ENCODE peak calls at places on chromosome 9, in nine cellular contexts. X is neural progenitor cell, N is H9, Q is OCI-LY7, K is mammary epithelial cell, T is SK-N-SH, I is HepG2, S is DND-41, V is GM23248. P is an unnamed sample. For H3K4me1, the result is how much of the 10 kb centered on the place peaks cover.

GRCh38 chr9:115980502-115980901 is 173.1 kb upstream of the PAPPA start:
- DNase-seq in X (no peak), N (no peak), Q (no peak), K (no peak), T (no peak), I (no peak), S (no peak), V (no peak), P (no peak)

GRCh38 chr9:129242971-129243561 is 65.0 kb upstream of the IER5L start:
- DNase-seq in X (no peak), N (no peak), Q (no peak), K (no peak), T (no peak), I (no peak), S (no peak), V (peak), P (peak)

GRCh38 chr9:4515958-4516375 is 25.7 kb downstream of the SLC1A1 start:
- DNase-seq in X (no peak), N (no peak), Q (no peak), K (no peak), T (no peak), I (no peak), S (no peak), V (peak), P (peak)

GRCh38 chr9:90322296-90322695 is 320.3 kb downstream of the DIRAS2 start:
- DNase-seq in X (no peak), N (no peak), Q (no peak), K (no peak), T (no peak), I (no peak), S (no peak), V (no peak), P (peak)

GRCh38 chr9:20670395-20670794 is 13.7 kb upstream of the FOCAD start:
- DNase-seq in X (no peak), N (no peak), Q (no peak), K (no peak), T (no peak), I (no peak), S (no peak), V (no peak), P (no peak)

GRCh38 chr9:121566401-121567141 is 66.9 kb upstream of the GGTA1 start:
- DNase-seq in X (no peak), N (no peak), Q (no peak), K (peak), T (peak), I (no peak), S (no peak), V (peak), P (peak)

GRCh38 chr9:133387680-133388079 is 11.5 kb downstream of the STKLD1 start:
- DNase-seq in X (no peak), N (no peak), Q (no peak), K (peak), T (no peak), I (peak), S (no peak), V (no peak), P (no peak)

GRCh38 chr9:134455951-134456739 is 129.9 kb downstream of the RXRA start:
- DNase-seq in X (no peak), N (no peak), Q (no peak), K (peak), T (peak), I (no peak), S (peak), V (peak), P (peak)

GRCh38 chr9:129052592-129052991 is 16.2 kb downstream of the MIGA2 start:
- DNase-seq in X (no peak), N (no peak), Q (no peak), K (peak), T (no peak), I (no peak), S (no peak), V (no peak), P (no peak)

GRCh38 chr9:120904999-120905793 is 21.4 kb downstream of the TRAF1 start:
- DNase-seq in X (no peak), N (no peak), Q (peak), K (no peak), T (no peak), I (no peak), S (no peak), V (no peak), P (no peak)

GRCh38 chr9:96025995-96026572 is 150.6 kb downstream of the ERCC6L2 start:
- DNase-seq in X (peak), N (peak), Q (no peak), K (no peak), T (peak), I (no peak), S (no peak), V (no peak), P (no peak)

GRCh38 chr9:123353984-123354591 is 1.9 kb upstream of the CRB2 start:
- DNase-seq in X (peak), N (peak), Q (peak), K (peak), T (peak), I (peak), S (peak), V (peak), P (peak)

GRCh38 chr9:99513441-99514112 is 291.5 kb downstream of the SEC61B start:
- DNase-seq in X (no peak), N (no peak), Q (peak), K (no peak), T (no peak), I (no peak), S (no peak), V (no peak), P (no peak)

GRCh38 chr9:68898781-68899439 is 115.0 kb downstream of the PRKACG start:
- DNase-seq in X (no peak), N (no peak), Q (peak), K (no peak), T (no peak), I (no peak), S (no peak), V (no peak), P (no peak)

GRCh38 chr9:128104171-128104618 is 23.3 kb downstream of the PTGES2 start:
- DNase-seq in X (no peak), N (no peak), Q (no peak), K (no peak), T (no peak), I (peak), S (peak), V (no peak), P (no peak)

GRCh38 chr9:91883503-91883902 is 66.5 kb downstream of the ROR2 start:
- DNase-seq in X (no peak), N (no peak), Q (no peak), K (no peak), T (no peak), I (no peak), S (no peak), V (no peak), P (no peak)

GRCh38 chr9:131476777-131477345 is 25.9 kb upstream of the POMT1 start:
- DNase-seq in X (no peak), N (no peak), Q (no peak), K (no peak), T (no peak), I (no peak), S (no peak), V (no peak), P (no peak)

GRCh38 chr9:124855944-124856773 is 2.9 kb downstream of the WDR38 start:
- DNase-seq in X (peak), N (peak), Q (peak), K (peak), T (peak), I (peak), S (peak), V (peak), P (peak)

GRCh38 chr9:109014267-109015025 is 1.1 kb upstream of the CTNNAL1 start:
- DNase-seq in X (peak), N (no peak), Q (no peak), K (peak), T (no peak), I (no peak), S (no peak), V (peak), P (peak)

GRCh38 chr9:116288658-116289057 is 135.1 kb downstream of the PAPPA start:
- DNase-seq in X (no peak), N (no peak), Q (no peak), K (peak), T (no peak), I (no peak), S (no peak), V (peak), P (peak)

GRCh38 chr9:110114888-110115259 is 93.1 kb downstream of the C9orf152 start:
- DNase-seq in X (no peak), N (no peak), Q (no peak), K (no peak), T (no peak), I (no peak), S (no peak), V (no peak), P (peak)

GRCh38 chr9:89036862-89037261 is 45.6 kb downstream of the S1PR3 start:
- DNase-seq in X (no peak), N (no peak), Q (no peak), K (no peak), T (no peak), I (no peak), S (no peak), V (no peak), P (no peak)

GRCh38 chr9:77943053-77943452 is 88.6 kb downstream of the GNAQ start:
- DNase-seq in X (no peak), N (no peak), Q (no peak), K (no peak), T (no peak), I (no peak), S (no peak), V (peak), P (no peak)

GRCh38 chr9:4297795-4298254 is 2.0 kb downstream of the GLIS3 start:
- DNase-seq in X (peak), N (peak), Q (no peak), K (peak), T (peak), I (peak), S (peak), V (peak), P (peak)

GRCh38 chr9:133772581-133772980 is 34.4 kb upstream of the SARDH start:
- DNase-seq in X (no peak), N (no peak), Q (no peak), K (no peak), T (no peak), I (no peak), S (no peak), V (no peak), P (no peak)

GRCh38 chr9:111350556-111350955 is 20.5 kb upstream of the OR2K2 start:
- DNase-seq in X (no peak), N (no peak), Q (no peak), K (no peak), T (no peak), I (no peak), S (no peak), V (no peak), P (peak)

GRCh38 chr9:130756037-130756436 is 62.5 kb downstream of the EXOSC2 start:
- DNase-seq in X (no peak), N (no peak), Q (no peak), K (no peak), T (no peak), I (no peak), S (no peak), V (no peak), P (no peak)

GRCh38 chr9:111691686-111692329 is 30.4 kb downstream of the GNG10 start:
- DNase-seq in X (no peak), N (no peak), Q (peak), K (peak), T (peak), I (peak), S (no peak), V (peak), P (peak)

GRCh38 chr9:135035781-135036760 is 51.4 kb upstream of the OLFM1 start:
- DNase-seq in X (no peak), N (peak), Q (no peak), K (no peak), T (no peak), I (no peak), S (no peak), V (no peak), P (no peak)

GRCh38 chr9:7237473-7238243 is 479.9 kb downstream of the KDM4C start:
- DNase-seq in X (no peak), N (no peak), Q (no peak), K (no peak), T (no peak), I (no peak), S (no peak), V (peak), P (peak)

GRCh38 chr9:15856591-15856990 is 303.7 kb downstream of the CCDC171 start:
- DNase-seq in X (no peak), N (no peak), Q (no peak), K (peak), T (no peak), I (no peak), S (no peak), V (peak), P (peak)

GRCh38 chr9:135079676-135080075 is 7.8 kb upstream of the OLFM1 start:
- DNase-seq in X (no peak), N (peak), Q (no peak), K (no peak), T (no peak), I (no peak), S (no peak), V (no peak), P (no peak)

GRCh38 chr9:129582865-129583264 is 38.0 kb downstream of the C9orf50 start:
- DNase-seq in X (no peak), N (no peak), Q (no peak), K (no peak), T (no peak), I (no peak), S (no peak), V (no peak), P (no peak)

GRCh38 chr9:8486095-8486494 is 686.5 kb upstream of the DMAC1 start:
- DNase-seq in X (peak), N (peak), Q (no peak), K (no peak), T (peak), I (no peak), S (peak), V (no peak), P (peak)

GRCh38 chr9:112078432-112078831 is 96.7 kb downstream of the SUSD1 start:
- DNase-seq in X (no peak), N (no peak), Q (peak), K (no peak), T (no peak), I (no peak), S (no peak), V (no peak), P (no peak)

GRCh38 chr9:101582593-101582992 is 12.2 kb downstream of the PPP3R2 start:
- DNase-seq in X (no peak), N (no peak), Q (no peak), K (peak), T (no peak), I (no peak), S (no peak), V (peak), P (peak)

GRCh38 chr9:114303571-114303970 is 19.3 kb upstream of the ORM1 start:
- DNase-seq in X (no peak), N (no peak), Q (no peak), K (no peak), T (no peak), I (no peak), S (no peak), V (no peak), P (no peak)

GRCh38 chr9:81490605-81491331 is 198.6 kb downstream of the TLE1 start:
- DNase-seq in X (no peak), N (no peak), Q (no peak), K (peak), T (no peak), I (no peak), S (no peak), V (peak), P (peak)

DNA sequence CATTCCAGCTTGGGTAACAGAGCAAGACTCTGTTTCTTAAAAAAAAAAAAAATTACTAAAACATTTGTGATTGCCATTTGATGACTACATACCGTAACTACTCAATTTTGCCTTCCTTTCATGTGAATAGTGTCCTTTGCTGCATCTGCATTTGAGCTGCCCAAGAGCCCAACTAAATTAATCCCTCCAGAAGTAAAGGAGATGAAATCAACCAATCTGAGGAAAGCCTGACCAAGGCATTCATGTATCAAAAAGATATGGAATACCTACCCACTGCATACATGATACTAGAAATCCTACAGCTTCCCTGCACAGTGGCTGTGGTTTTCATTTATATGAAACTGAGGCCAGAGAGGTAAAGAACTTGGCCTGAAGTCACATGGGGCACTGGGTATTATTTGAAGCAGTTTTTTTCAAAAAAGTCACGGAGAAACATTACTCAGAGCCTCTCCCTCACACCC is 177.5 kb downstream of the AOPEP start:
- DNase-seq in X (no peak), N (no peak), Q (no peak), K (no peak), T (no peak), I (no peak), S (no peak), V (peak), P (no peak)
- H2AFZ ChIP-seq in X (no peak), N (no peak), Q (no peak), K (no peak), T (no peak), I (no peak), S (no peak), V (no peak), P (no peak)

GRCh38 chr9:79572891-79573696 is 1.3 kb downstream of the TLE4 start:
- DNase-seq in X (peak), N (peak), Q (peak), K (peak), T (peak), I (no peak), S (peak), V (peak), P (no peak)

GRCh38 chr9:79575560-79575959 is 3.8 kb downstream of the TLE4 start:
- DNase-seq in X (peak), N (no peak), Q (no peak), K (no peak), T (no peak), I (no peak), S (no peak), V (peak), P (no peak)

GRCh38 chr9:79574166-79574565 is 2.4 kb downstream of the TLE4 start:
- DNase-seq in X (no peak), N (no peak), Q (no peak), K (no peak), T (no peak), I (no peak), S (no peak), V (peak), P (no peak)

GRCh38 chr9:79573697-79573976 is 1.9 kb downstream of the TLE4 start:
- DNase-seq in X (no peak), N (no peak), Q (no peak), K (peak), T (no peak), I (no peak), S (no peak), V (no peak), P (peak)

GRCh38 chr9:79574716-79575242 is 3.0 kb downstream of the TLE4 start:
- DNase-seq in X (no peak), N (no peak), Q (no peak), K (no peak), T (no peak), I (no peak), S (no peak), V (peak), P (peak)
- H3K4me1 ChIP-seq in X (under half), N (under half), Q (under half), K (under half), T (under half), I (under half), S (under half), V (under half), P (under half)

GRCh38 chr9:22098636-22099332 is 89.7 kb upstream of the CDKN2B start:
- DNase-seq in X (no peak), N (no peak), Q (no peak), K (peak), T (no peak), I (no peak), S (no peak), V (no peak), P (peak)

GRCh38 chr9:22100626-22101025 is 91.5 kb upstream of the CDKN2B start:
- DNase-seq in X (peak), N (no peak), Q (peak), K (no peak), T (no peak), I (no peak), S (no peak), V (no peak), P (no peak)

GRCh38 chr9:22103650-22104575 is 94.8 kb upstream of the CDKN2B start:
- DNase-seq in X (no peak), N (no peak), Q (no peak), K (peak), T (no peak), I (no peak), S (no peak), V (peak), P (peak)

GRCh38 chr9:22105005-22105722 is 96.1 kb upstream of the CDKN2B start:
- DNase-seq in X (no peak), N (no peak), Q (peak), K (no peak), T (no peak), I (no peak), S (no peak), V (no peak), P (no peak)

DNA sequence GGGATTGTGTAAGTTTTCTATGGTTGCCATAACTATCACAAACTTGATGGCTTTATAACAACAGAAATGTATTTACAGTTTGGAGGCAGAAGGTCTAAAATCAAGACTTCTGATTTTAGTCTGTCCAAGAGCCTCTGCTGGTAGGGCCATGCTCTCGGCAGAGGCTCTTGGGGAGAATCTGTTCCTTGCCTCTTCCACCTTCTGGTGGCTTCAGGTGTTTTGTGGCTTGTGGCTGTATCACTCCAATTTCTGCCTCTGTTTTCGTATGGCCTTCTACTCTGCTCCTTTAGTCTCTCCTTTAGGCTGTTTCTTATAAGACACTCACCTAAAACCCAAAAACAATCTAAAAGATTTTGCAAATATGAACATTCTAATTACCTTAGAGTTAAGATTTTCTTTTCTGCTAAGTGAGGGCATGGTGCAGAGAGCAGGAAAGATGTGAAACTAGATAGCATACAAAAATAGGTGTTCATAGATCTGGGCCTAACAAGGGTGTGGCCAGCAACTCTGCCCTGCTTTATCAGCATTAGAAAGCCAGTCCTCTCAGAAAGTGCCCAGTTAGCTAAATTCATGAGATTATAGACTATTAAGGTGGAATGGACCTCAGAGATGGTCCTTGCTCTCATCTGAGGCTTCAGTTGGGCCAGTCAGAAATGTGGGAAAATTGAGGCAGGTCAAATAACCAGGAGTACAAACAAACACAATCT is 93.4 kb upstream of the CDKN2B start:
- DNase-seq in X (no peak), N (no peak), Q (no peak), K (no peak), T (no peak), I (no peak), S (no peak), V (no peak), P (no peak)
- H2AFZ ChIP-seq in X (no peak), N (no peak), Q (no peak), K (peak), T (no peak), I (no peak), S (no peak), V (peak), P (no peak)

GRCh38 chr9:5579881-5580280 is 49.0 kb upstream of the RIC1 start:
- DNase-seq in X (no peak), N (no peak), Q (no peak), K (no peak), T (no peak), I (no peak), S (no peak), V (peak), P (peak)
- H3K4me1 ChIP-seq in X (under half), N (under half), Q (under half), K (under half), T (under half), I (under half), S (under half), V (under half), P (under half)